ENCODE peak calls at places on chromosomes 7 and 10, in nine cellular contexts. P is prostate gland, Y is vagina, G is Peyer's patch, O is breast epithelium, D is uterus, E is IMR-90, L is heart left ventricle, A is ovary. T is an unnamed sample.

GRCh38 chr7:108417926-108418325 is 38.3 kb downstream of the NRCAM start:
- DNase-seq in P (no peak), Y (no peak), G (no peak), O (no peak), D (no peak), E (no peak), L (no peak), A (no peak), T (no peak)

GRCh38 chr7:157402911-157403534 is 66.2 kb downstream of the DNAJB6 start:
- DNase-seq in P (no peak), Y (no peak), G (peak; percentile 40), O (no peak), D (no peak), E (peak; percentile 43), L (no peak), A (no peak), T (no peak)

GRCh38 chr7:70618020-70618551 is 513.9 kb upstream of the GALNT17 start:
- DNase-seq in P (no peak), Y (no peak), G (no peak), O (no peak), D (no peak), E (no peak), L (peak; percentile 27), A (no peak), T (no peak)

GRCh38 chr10:6228010-6228511 is 25.3 kb downstream of the PFKFB3 start:
- DNase-seq in P (no peak), Y (no peak), G (peak; percentile 28), O (no peak), D (no peak), E (peak; percentile 61), L (peak; percentile 36), A (no peak), T (no peak)

GRCh38 chr7:88200793-88201192 is 19.0 kb downstream of the SRI start:
- DNase-seq in P (no peak), Y (no peak), G (no peak), O (no peak), D (no peak), E (no peak), L (no peak), A (no peak), T (no peak)

GRCh38 chr7:13042605-13043236 is 355.3 kb downstream of the ARL4A start:
- DNase-seq in P (no peak), Y (no peak), G (no peak), O (no peak), D (no peak), E (peak; percentile 42), L (no peak), A (no peak), T (no peak)

GRCh38 chr10:133226251-133226808 is 3.7 kb upstream of the UTF1 start:
- DNase-seq in P (no peak), Y (no peak), G (no peak), O (no peak), D (no peak), E (no peak), L (no peak), A (no peak), T (no peak)

GRCh38 chr7:140683657-140684056 is 10.9 kb downstream of the ADCK2 start:
- DNase-seq in P (no peak), Y (no peak), G (no peak), O (no peak), D (no peak), E (no peak), L (no peak), A (no peak), T (no peak)

GRCh38 chr10:97869091-97870042 is 19.7 kb downstream of the GOLGA7B start:
- DNase-seq in P (peak; percentile 86), Y (no peak), G (peak; percentile 87), O (peak; percentile 85), D (peak; percentile 38), E (peak; percentile 67), L (peak; percentile 79), A (peak; percentile 24), T (peak; percentile 79)

GRCh38 chr10:63702107-63702506 is 180.9 kb downstream of the REEP3 start:
- DNase-seq in P (no peak), Y (no peak), G (no peak), O (no peak), D (no peak), E (no peak), L (no peak), A (no peak), T (no peak)

GRCh38 chr10:63698815-63699205 is 177.6 kb downstream of the REEP3 start:
- DNase-seq in P (no peak), Y (no peak), G (no peak), O (no peak), D (no peak), E (no peak), L (no peak), A (no peak), T (no peak)

GRCh38 chr10:63699785-63700184 is 178.6 kb downstream of the REEP3 start:
- DNase-seq in P (no peak), Y (no peak), G (no peak), O (no peak), D (peak; percentile 57), E (peak; percentile 59), L (peak; percentile 42), A (no peak), T (no peak)

GRCh38 chr10:63700209-63700934 is 179.2 kb downstream of the REEP3 start:
- DNase-seq in P (no peak), Y (no peak), G (no peak), O (no peak), D (peak; percentile 46), E (peak; percentile 99), L (no peak), A (no peak), T (no peak)

GRCh38 chr10:63700935-63701263 is 179.7 kb downstream of the REEP3 start:
- DNase-seq in P (no peak), Y (no peak), G (no peak), O (no peak), D (no peak), E (peak; percentile 67), L (no peak), A (no peak), T (no peak)
- H3K27ac ChIP-seq in P (peak overlapping the region; percentile 54), Y (peak overlapping the region; percentile 70), G (peak overlapping the region; percentile 49), O (peak overlapping the region; percentile 69), D (peak overlapping the region; percentile 89), E (no peak overlapping the region), L (peak overlapping the region; percentile 71), A (peak overlapping the region; percentile 24), T (peak overlapping the region; percentile 75)

GRCh38 chr10:86522385-86522855 is 828 bp upstream of the WAPL start:
- DNase-seq in P (no peak), Y (no peak), G (no peak), O (no peak), D (no peak), E (no peak), L (no peak), A (no peak), T (no peak)

GRCh38 chr10:86518781-86519180 is 2.8 kb downstream of the WAPL start:
- DNase-seq in P (no peak), Y (no peak), G (no peak), O (no peak), D (no peak), E (no peak), L (no peak), A (no peak), T (no peak)

GRCh38 chr10:86521620-86522384 is at the start of gene WAPL:
- DNase-seq in P (peak; percentile 95), Y (peak; percentile 95), G (peak; percentile 98), O (peak; percentile 96), D (peak; percentile 95), E (peak; percentile 90), L (peak; percentile 97), A (peak; percentile 96), T (peak; percentile 96)

GRCh38 chr10:86523348-86523747 is 1.8 kb upstream of the WAPL start:
- DNase-seq in P (no peak), Y (no peak), G (no peak), O (no peak), D (no peak), E (peak; percentile 22), L (no peak), A (no peak), T (no peak)

GRCh38 chr10:86520871-86521619 is 547 bp downstream of the WAPL start:
- DNase-seq in P (peak; percentile 42), Y (no peak), G (peak; percentile 79), O (peak; percentile 66), D (peak; percentile 33), E (peak; percentile 42), L (peak; percentile 49), A (peak; percentile 53), T (peak; percentile 66)
- TF ChIP-seq POLR2A in P (no peak), Y (no peak), G (no peak), O (no peak), D (no peak), E (peak; percentile 50), L (no peak), A (no peak), T (no peak)

GRCh38 chr7:2716906-2717292 is 28.9 kb downstream of the AMZ1 start:
- DNase-seq in P (no peak), Y (no peak), G (no peak), O (no peak), D (no peak), E (no peak), L (no peak), A (peak; percentile 43), T (no peak)
- H3K27me3 ChIP-seq in P (no peaks in the 10 kb centered on the region), Y (no peaks in the 10 kb centered on the region), G (no peaks in the 10 kb centered on the region), O (no peaks in the 10 kb centered on the region), D (no peaks in the 10 kb centered on the region), E (no peaks in the 10 kb centered on the region), L (no peaks in the 10 kb centered on the region), A (no peaks in the 10 kb centered on the region), T (no peaks in the 10 kb centered on the region)

DNA sequence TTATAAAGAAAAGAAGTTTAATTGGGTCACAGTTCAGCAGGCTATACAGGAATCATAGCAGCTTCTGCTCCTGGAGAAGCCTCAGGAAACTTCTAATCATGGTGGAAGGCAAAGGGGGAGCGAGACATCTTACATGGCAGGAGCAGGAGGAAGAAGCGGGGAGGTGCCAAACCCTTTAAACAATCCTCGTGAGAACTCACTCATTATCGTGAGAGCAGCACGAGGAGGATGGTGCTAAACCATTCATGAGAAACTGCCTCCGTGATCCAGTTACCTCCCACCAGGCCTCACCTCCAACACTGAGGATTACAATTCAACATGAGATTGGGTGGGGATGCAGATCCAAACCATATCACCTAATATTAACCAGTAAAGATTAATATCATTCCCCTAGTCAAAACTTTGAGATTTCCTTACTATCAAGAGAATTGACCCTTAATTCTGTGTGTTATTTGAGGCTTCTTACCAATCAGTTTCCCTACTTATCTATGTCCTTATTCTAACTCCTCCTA is 1.6 kb upstream of the SMO start:
- DNase-seq in P (no peak), Y (no peak), G (no peak), O (no peak), D (no peak), E (no peak), L (no peak), A (no peak), T (no peak)
- H3K27ac ChIP-seq in P (no peak overlapping the region), Y (no peak overlapping the region), G (no peak overlapping the region), O (no peak overlapping the region), D (no peak overlapping the region), E (no peak overlapping the region), L (no peak overlapping the region), A (no peak overlapping the region), T (no peak overlapping the region)

T was measured in transverse colon.